ENCODE peak calls at places on chromosomes 4 and X, in six cellular contexts. S, Y, O, L, A and N are unnamed samples.

GRCh38 chr4:88244821-88245579 is 39.4 kb downstream of the PPM1K start:
- DNase-seq in S (no peak), Y (no peak), O (no peak), L (no peak), A (no peak), N (peak; percentile 54)

GRCh38 chrX:52983526-52983925 is 25.2 kb upstream of the FAM156A start:
- DNase-seq in S (no peak), Y (no peak), O (no peak), L (no peak), A (no peak), N (no peak)

GRCh38 chr4:1405636-1406415 is 416 bp downstream of the NKX1-1 start:
- DNase-seq in S (no peak), Y (no peak), O (peak; percentile 24), L (no peak), A (no peak), N (no peak)

GRCh38 chr4:155047755-155048154 is 160.7 kb upstream of the NPY2R start:
- DNase-seq in S (peak; percentile 38), Y (no peak), O (no peak), L (no peak), A (no peak), N (no peak)

GRCh38 chr4:17511950-17512795 is at the start of gene QDPR:
- DNase-seq in S (peak; percentile 65), Y (peak; percentile 69), O (peak; percentile 90), L (peak; percentile 40), A (peak; percentile 95), N (peak; percentile 57)

GRCh38 chrX:65643046-65643785 is 24.2 kb upstream of the MSN start:
- DNase-seq in S (peak; percentile 16), Y (peak; percentile 70), O (no peak), L (no peak), A (no peak), N (no peak)

GRCh38 chrX:9367437-9367836 is 97.4 kb upstream of the TBL1X start:
- DNase-seq in S (no peak), Y (no peak), O (no peak), L (no peak), A (no peak), N (no peak)

GRCh38 chr4:16608611-16609125 is 289.8 kb downstream of the LDB2 start:
- DNase-seq in S (no peak), Y (no peak), O (no peak), L (no peak), A (no peak), N (no peak)

GRCh38 chrX:16445166-16445752 is 204.7 kb upstream of the S100G start:
- DNase-seq in S (peak; percentile 30), Y (peak; percentile 45), O (no peak), L (no peak), A (peak; percentile 63), N (peak; percentile 6)

GRCh38 chr4:118265312-118266144 is 87.3 kb downstream of the PRSS12 start:
- DNase-seq in S (no peak), Y (no peak), O (peak; percentile 54), L (no peak), A (no peak), N (peak; percentile 1)

GRCh38 chr4:3675251-3676115 is 90.7 kb upstream of the ADRA2C start:
- DNase-seq in S (no peak), Y (peak; percentile 12), O (peak; percentile 36), L (no peak), A (no peak), N (no peak)

GRCh38 chrX:129984196-129984962 is 1.9 kb downstream of the BCORL1 start:
- DNase-seq in S (no peak), Y (peak; percentile 23), O (peak; percentile 58), L (no peak), A (no peak), N (peak; percentile 65)
- H3K27ac ChIP-seq in S (no peak overlapping the region), Y (no peak overlapping the region), O (no peak overlapping the region), L (peak overlapping the region; percentile 50), A (peak overlapping the region; percentile 64), N (no peak overlapping the region)

GRCh38 chrX:115392031-115392430 is 102.5 kb downstream of the LUZP4 start:
- DNase-seq in S (no peak), Y (no peak), O (no peak), L (no peak), A (no peak), N (no peak)

GRCh38 chrX:115388879-115389278 is 99.4 kb downstream of the LUZP4 start:
- DNase-seq in S (peak; percentile 61), Y (no peak), O (no peak), L (no peak), A (no peak), N (no peak)

GRCh38 chrX:115387327-115387726 is 97.8 kb downstream of the LUZP4 start:
- DNase-seq in S (no peak), Y (no peak), O (no peak), L (no peak), A (no peak), N (no peak)

GRCh38 chrX:115393271-115393670 is 103.8 kb downstream of the LUZP4 start:
- DNase-seq in S (peak; percentile 21), Y (peak; percentile 14), O (no peak), L (no peak), A (peak; percentile 35), N (no peak)

DNA sequence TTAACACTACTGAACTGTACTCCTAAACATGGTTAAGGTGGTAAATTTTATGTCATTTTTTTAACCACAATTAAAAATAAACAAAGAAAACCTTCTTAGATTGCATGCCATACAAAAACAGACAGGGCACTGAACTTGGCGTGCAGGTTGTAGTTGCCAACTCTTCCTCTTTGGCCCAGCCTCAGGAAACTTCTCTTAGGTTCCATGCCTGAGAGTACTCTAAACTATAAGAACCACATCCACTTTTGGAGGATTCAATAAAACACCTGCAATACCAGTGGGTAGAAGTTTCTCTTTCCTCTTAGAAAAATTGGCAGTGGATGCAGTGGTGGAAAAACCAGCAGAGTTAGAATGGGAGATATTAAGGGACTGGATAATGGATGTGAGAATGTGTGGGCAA is 103.4 kb downstream of the LUZP4 start:
- DNase-seq in S (no peak), Y (no peak), O (no peak), L (no peak), A (no peak), N (no peak)
- H3K27ac ChIP-seq in S (no peak overlapping the region), Y (no peak overlapping the region), O (no peak overlapping the region), L (no peak overlapping the region), A (peak overlapping the region; percentile 50), N (no peak overlapping the region)

DNA sequence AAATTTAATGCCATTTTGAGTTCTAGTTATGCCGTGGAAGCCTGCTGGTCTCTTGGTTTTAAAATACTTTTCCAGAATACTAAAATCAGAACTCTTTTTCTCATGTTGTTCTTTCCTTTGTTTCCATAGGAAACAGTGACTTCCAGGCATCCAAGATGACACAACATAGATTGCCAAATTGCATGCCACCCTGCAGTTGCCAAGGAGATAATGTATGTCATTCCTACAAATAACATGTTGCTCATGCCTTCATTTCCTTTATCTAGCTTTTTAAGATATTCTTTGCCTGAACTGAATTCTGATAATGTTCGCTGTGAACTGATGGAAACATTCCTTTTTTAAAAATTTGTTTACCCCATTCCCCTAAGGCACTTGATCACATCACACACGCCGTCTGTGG is 37.9 kb upstream of the COX7B2 start:
- DNase-seq in S (peak; percentile 24), Y (peak; percentile 5), O (no peak), L (no peak), A (no peak), N (no peak)
- H3K27ac ChIP-seq in S (no peak overlapping the region), Y (no peak overlapping the region), O (no peak overlapping the region), L (no peak overlapping the region), A (no peak overlapping the region), N (no peak overlapping the region)

DNA sequence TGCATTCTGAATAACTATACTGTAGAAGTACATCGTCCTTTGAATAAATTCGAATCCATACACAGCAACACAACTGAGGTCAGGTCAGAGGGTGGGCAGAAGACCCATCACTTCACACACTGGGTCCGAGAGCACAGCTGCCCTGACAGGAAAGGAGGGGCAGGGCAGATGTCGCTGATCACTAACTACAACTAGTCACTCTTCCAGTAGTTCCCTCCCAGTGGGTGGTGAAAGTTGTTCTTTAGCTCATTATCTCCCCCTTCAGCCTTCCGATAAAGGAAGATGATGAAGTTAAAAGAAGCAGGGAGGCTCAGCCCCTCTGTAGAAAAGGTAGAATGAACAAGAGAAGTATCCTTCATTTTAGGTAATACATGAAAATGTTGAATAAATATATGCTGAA is 278.9 kb downstream of the INPP4B start:
- DNase-seq in S (no peak), Y (peak; percentile 47), O (no peak), L (no peak), A (peak; percentile 20), N (peak; percentile 29)
- H3K27ac ChIP-seq in S (no peak overlapping the region), Y (peak overlapping the region; percentile 65), O (peak overlapping the region; percentile 57), L (peak overlapping the region; percentile 69), A (no peak overlapping the region), N (peak overlapping the region; percentile 60)

GRCh38 chrX:14875624-14876023 is 2.4 kb downstream of the MOSPD2 start:
- DNase-seq in S (no peak), Y (no peak), O (no peak), L (no peak), A (no peak), N (no peak)
- H3K27ac ChIP-seq in S (no peak overlapping the region), Y (no peak overlapping the region), O (no peak overlapping the region), L (no peak overlapping the region), A (no peak overlapping the region), N (no peak overlapping the region)

GRCh38 chr4:168723020-168723419 is 226.2 kb downstream of the PALLD start:
- DNase-seq in S (peak; percentile 76), Y (no peak), O (no peak), L (no peak), A (no peak), N (no peak)
- H3K27ac ChIP-seq in S (peak overlapping the region; percentile 24), Y (no peak overlapping the region), O (no peak overlapping the region), L (no peak overlapping the region), A (no peak overlapping the region), N (no peak overlapping the region)

GRCh38 chrX:54012830-54013500 is 31.3 kb downstream of the PHF8 start:
- DNase-seq in S (no peak), Y (no peak), O (no peak), L (no peak), A (no peak), N (no peak)

GRCh38 chrX:54007682-54008081 is 36.6 kb downstream of the PHF8 start:
- DNase-seq in S (no peak), Y (no peak), O (no peak), L (no peak), A (no peak), N (no peak)
- H3K27ac ChIP-seq in S (no peak overlapping the region), Y (no peak overlapping the region), O (no peak overlapping the region), L (no peak overlapping the region), A (no peak overlapping the region), N (no peak overlapping the region)

DNA sequence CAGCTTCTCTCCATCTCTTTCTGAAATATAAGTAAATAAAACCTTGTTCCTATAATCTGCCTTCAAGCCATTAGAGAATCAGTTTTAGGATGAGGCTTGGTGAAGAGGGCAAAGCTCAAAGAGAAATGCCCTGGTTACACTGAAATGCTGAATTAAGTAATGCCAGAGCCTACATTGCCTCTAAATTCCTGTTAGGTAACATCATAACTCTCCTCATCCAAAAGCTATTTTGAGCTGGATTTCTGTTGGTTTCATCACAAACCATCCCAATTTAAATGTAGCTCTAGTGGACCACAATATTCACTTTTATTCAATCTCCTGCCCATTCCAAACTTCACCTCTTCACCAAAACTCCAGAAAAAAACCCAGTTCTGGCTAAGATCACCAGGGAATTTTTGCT is 1319.7 kb upstream of the TENM3 start:
- DNase-seq in S (peak; percentile 90), Y (no peak), O (no peak), L (no peak), A (no peak), N (no peak)
- H3K27ac ChIP-seq in S (peak overlapping the region; percentile 44), Y (no peak overlapping the region), O (no peak overlapping the region), L (no peak overlapping the region), A (no peak overlapping the region), N (no peak overlapping the region)